ENCODE peak calls at places on chromosomes 5 and 9, in six cellular contexts. A is heart right ventricle; R is CD8-positive, alpha-beta T cell; X is fibroblast of pulmonary artery; N is spleen; G is nephron progenitor cell. T is an unnamed sample.

GRCh38 chr5:26482817-26483375 is 555.5 kb downstream of the CDH9 start:
- DNase-seq in R (no peak), A (no peak), G (peak), N (no peak), X (peak), T (peak)

GRCh38 chr5:24642022-24642421 is 2.8 kb downstream of the CDH10 start:
- DNase-seq in N (no peak), X (peak), A (no peak), G (no peak), R (no peak), T (no peak)

GRCh38 chr9:109481747-109482325 is 16.3 kb downstream of the PTPN3 start:
- DNase-seq in R (no peak), N (no peak), X (no peak), G (no peak), A (no peak), T (no peak)

GRCh38 chr5:127957183-127957582 is 126.4 kb upstream of the SLC12A2 start:
- DNase-seq in R (no peak), N (no peak), G (no peak), A (peak), X (peak), T (no peak)

GRCh38 chr5:109873687-109874086 is 184.0 kb downstream of the MAN2A1 start:
- DNase-seq in X (no peak), R (no peak), N (no peak), G (no peak), A (no peak), T (no peak)

GRCh38 chr5:150516011-150516410 is 8.1 kb downstream of the NDST1 start:
- DNase-seq in X (peak), R (no peak), N (no peak), G (no peak), A (no peak), T (no peak)

GRCh38 chr5:105740242-105740641 is 1930.5 kb downstream of the EFNA5 start:
- DNase-seq in G (no peak), X (no peak), N (no peak), R (no peak), A (no peak), T (no peak)

GRCh38 chr9:105355810-105356209 is 92.0 kb upstream of the FSD1L start:
- DNase-seq in R (no peak), A (no peak), N (no peak), G (no peak), X (peak), T (no peak)

GRCh38 chr9:130927995-130928900 is 10.8 kb downstream of the FIBCD1 start:
- DNase-seq in R (no peak), A (peak), X (peak), N (no peak), G (peak), T (no peak)

GRCh38 chr9:706606-707451 is 134.7 kb upstream of the DMRT1 start:
- DNase-seq in R (no peak), N (peak), X (peak), A (peak), G (peak), T (peak)

GRCh38 chr9:80147866-80148265 is 576.1 kb downstream of the TLE4 start:
- DNase-seq in N (no peak), G (no peak), R (no peak), X (no peak), A (no peak), T (no peak)

GRCh38 chr9:80143899-80144298 is 572.1 kb downstream of the TLE4 start:
- DNase-seq in N (no peak), G (no peak), X (no peak), A (no peak), R (no peak), T (no peak)

GRCh38 chr9:80144856-80145255 is 573.1 kb downstream of the TLE4 start:
- DNase-seq in R (no peak), G (no peak), X (no peak), A (no peak), N (no peak), T (no peak)

DNA sequence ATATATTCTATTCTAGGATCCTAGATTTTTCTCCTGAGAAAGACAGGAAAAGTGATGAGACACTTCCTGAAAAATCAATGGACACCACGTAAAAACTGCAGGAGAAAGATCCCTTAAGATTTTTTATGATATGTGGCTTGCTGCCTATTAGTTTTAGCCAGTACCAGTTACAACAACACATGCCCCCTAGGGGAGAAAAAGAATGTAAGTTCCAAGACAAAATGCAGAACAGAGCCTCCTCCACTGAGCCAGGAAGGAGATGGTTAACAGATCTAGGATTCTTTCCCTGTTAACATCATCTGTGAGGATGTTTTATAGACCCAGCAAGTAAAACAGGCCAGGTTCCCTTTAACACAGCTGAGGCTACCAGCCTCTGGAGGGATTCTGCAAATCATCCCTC is 574.7 kb downstream of the TLE4 start:
- DNase-seq in R (no peak), N (no peak), X (no peak), A (no peak), G (no peak), T (no peak)
- TF ChIP-seq CTCF in R (no peak), N (no peak), X (no peak), A (no peak), G (no peak), T (peak)

GRCh38 chr5:75717082-75717922 is at the start of gene POC5:
- DNase-seq in A (peak), G (peak), X (peak), R (peak), N (peak), T (peak)
- TF ChIP-seq CTCF in A (no peak), G (no peak), X (no peak), R (no peak), N (no peak), T (no peak)

GRCh38 chr9:12230708-12231107 is 462.5 kb upstream of the TYRP1 start:
- DNase-seq in R (no peak), X (no peak), G (no peak), N (no peak), A (no peak), T (no peak)

GRCh38 chr9:12231832-12232231 is 461.4 kb upstream of the TYRP1 start:
- DNase-seq in G (no peak), R (no peak), N (no peak), X (no peak), A (no peak), T (no peak)

GRCh38 chr9:12232836-12233235 is 460.3 kb upstream of the TYRP1 start:
- DNase-seq in A (no peak), G (no peak), N (no peak), R (no peak), X (no peak), T (no peak)
- TF ChIP-seq CTCF in A (no peak), G (no peak), N (no peak), R (no peak), X (no peak), T (no peak)

DNA sequence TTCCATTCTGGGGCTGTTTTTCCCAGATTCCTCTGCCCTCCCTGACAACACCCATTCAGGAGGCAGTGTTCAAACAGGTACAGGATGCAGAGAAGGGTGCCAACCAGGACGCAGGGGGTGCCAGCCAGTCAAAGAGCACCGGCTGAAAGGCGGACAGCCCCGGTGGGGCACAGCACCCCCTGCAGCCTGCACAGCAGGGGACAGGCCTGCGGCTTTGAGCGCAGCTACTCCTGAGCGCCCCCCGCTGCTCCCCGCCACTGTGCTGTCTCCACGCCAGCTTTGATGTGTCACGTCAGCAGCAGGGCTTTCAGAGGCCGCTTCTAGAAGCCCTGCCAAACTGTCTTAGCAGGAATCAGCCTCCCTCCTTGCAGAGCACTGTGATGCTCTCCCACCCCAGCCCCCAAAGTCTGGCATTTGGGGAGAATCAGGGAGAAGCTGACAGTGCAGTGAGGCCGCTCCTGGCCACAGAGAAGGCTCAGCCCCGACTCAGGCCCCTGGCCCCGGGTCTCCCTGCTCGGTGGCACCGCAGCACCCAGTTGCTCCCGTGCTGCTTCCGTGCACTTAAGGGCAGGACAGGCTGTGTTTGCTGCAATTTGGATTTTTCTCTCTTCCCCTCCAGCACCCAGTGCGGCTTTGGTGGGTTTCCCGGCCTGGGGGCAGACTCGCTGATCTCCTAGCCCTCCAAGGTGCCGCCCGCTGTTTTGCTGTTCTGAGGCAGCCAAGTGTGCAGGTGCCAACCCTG is 20.3 kb downstream of the AK8 start:
- DNase-seq in R (no peak), A (no peak), G (peak), X (peak), N (no peak), T (no peak)
- TF ChIP-seq CTCF in R (no peak), A (no peak), G (no peak), X (peak), N (no peak), T (no peak)

GRCh38 chr5:111699324-111699723 is 57.7 kb downstream of the NREP start:
- DNase-seq in N (no peak), A (no peak), G (no peak), R (no peak), X (no peak), T (no peak)

GRCh38 chr5:111694183-111694582 is 62.8 kb downstream of the NREP start:
- DNase-seq in N (no peak), A (no peak), X (peak), R (no peak), G (no peak), T (no peak)

GRCh38 chr5:111699976-111700375 is 57.0 kb downstream of the NREP start:
- DNase-seq in R (no peak), A (no peak), G (no peak), X (no peak), N (no peak), T (no peak)

GRCh38 chr5:111697215-111697614 is 59.8 kb downstream of the NREP start:
- DNase-seq in N (no peak), R (no peak), G (no peak), X (peak), A (no peak), T (no peak)

GRCh38 chr5:111697881-111698757 is 58.9 kb downstream of the NREP start:
- DNase-seq in A (no peak), G (no peak), R (no peak), N (no peak), X (peak), T (no peak)
- TF ChIP-seq CTCF in A (no peak), G (no peak), R (no peak), N (no peak), X (peak), T (no peak)

GRCh38 chr9:111632695-111633388 is 1.7 kb downstream of the DNAJC25 start:
- DNase-seq in N (no peak), R (no peak), G (no peak), X (no peak), A (no peak), T (no peak)

GRCh38 chr9:111630182-111631070 is 708 bp upstream of the DNAJC25 start:
- DNase-seq in R (no peak), A (no peak), N (peak), X (no peak), G (peak), T (peak)

GRCh38 chr9:111633389-111633736 is 2.2 kb downstream of the DNAJC25 start:
- DNase-seq in N (no peak), A (no peak), X (no peak), G (no peak), R (no peak), T (no peak)

GRCh38 chr9:111632051-111632450 is 917 bp downstream of the DNAJC25 start:
- DNase-seq in X (no peak), A (no peak), G (no peak), R (no peak), N (no peak), T (no peak)

DNA sequence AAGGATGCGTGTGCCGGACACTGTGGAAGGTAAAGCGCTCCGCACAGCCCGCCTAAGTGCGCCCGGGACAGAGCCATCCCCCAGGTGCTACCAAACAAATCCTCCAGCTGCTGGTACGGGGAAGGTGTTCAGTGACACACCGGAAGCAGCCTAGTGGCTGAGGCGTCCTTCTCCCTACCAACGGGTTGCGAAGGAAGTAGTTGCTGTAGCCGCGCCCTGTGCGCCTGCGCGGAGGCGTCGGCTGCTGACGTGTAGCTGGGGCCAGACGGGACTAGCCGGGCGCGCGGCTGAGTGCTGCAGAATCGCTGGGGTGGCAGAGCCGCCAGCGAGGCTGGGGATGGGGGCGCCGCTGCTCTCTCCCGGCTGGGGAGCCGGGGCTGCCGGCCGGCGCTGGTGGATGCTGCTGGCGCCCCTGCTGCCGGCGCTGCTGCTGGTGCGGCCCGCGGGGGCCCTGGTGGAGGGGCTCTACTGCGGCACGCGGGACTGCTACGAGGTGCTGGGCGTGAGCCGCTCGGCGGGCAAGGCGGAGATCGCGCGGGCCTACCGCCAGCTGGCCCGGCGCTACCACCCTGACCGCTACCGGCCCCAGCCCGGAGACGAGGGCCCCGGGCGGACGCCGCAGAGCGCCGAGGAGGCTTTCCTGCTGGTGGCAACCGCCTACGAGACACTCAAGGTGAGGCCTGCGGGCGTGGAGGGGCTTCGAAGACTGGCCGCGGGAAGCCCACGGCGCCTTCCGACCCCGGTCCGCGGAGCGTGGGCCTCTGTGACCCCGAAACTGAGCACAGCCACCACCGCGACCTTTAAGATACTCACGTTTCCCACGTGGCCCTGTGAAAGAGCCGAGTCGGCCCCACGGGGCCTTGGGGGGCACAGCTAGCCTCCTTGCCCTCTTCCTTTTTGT is at the start of gene DNAJC25:
- DNase-seq in A (peak), X (peak), G (peak), N (peak), R (peak), T (peak)
- TF ChIP-seq CTCF in A (no peak), X (no peak), G (no peak), N (no peak), R (no peak), T (peak)